ENCODE peak calls at places on chromosomes 1 and 21, in seven cellular contexts. One of them, this sample, is unnamed.

GRCh38 chr1:116508984-116509980 is 61.5 kb downstream of the CD58 start:
- DNase-seq in heart left ventricle: no peak
- DNase-seq in prostate gland: no peak
- DNase-seq in K562: peak; percentile 45
- DNase-seq in HCT116: peak; percentile 88
- DNase-seq in H1: no peak
- DNase-seq in breast epithelium: no peak
- DNase-seq in this sample: no peak

GRCh38 chr1:36352141-36352909 is 28.9 kb upstream of the EVA1B start:
- DNase-seq in heart left ventricle: peak; percentile 12
- DNase-seq in prostate gland: no peak
- DNase-seq in K562: no peak
- DNase-seq in HCT116: no peak
- DNase-seq in H1: no peak
- DNase-seq in breast epithelium: no peak
- DNase-seq in this sample: no peak

GRCh38 chr1:237851209-237851845 is 39.4 kb downstream of the ZP4 start:
- DNase-seq in heart left ventricle: no peak
- DNase-seq in prostate gland: no peak
- DNase-seq in K562: peak; percentile 40
- DNase-seq in HCT116: no peak
- DNase-seq in H1: peak; percentile 82
- DNase-seq in breast epithelium: no peak
- DNase-seq in this sample: no peak

GRCh38 chr21:41957991-41958766 is 4.4 kb upstream of the C2CD2 start:
- DNase-seq in heart left ventricle: peak; percentile 84
- DNase-seq in prostate gland: no peak
- DNase-seq in K562: peak; percentile 66
- DNase-seq in HCT116: peak; percentile 61
- DNase-seq in H1: no peak
- DNase-seq in breast epithelium: peak; percentile 58
- DNase-seq in this sample: no peak

GRCh38 chr1:8077120-8077573 is 51.0 kb upstream of the ERRFI1 start:
- DNase-seq in heart left ventricle: peak; percentile 66
- DNase-seq in prostate gland: peak; percentile 48
- DNase-seq in K562: peak; percentile 57
- DNase-seq in HCT116: peak; percentile 88
- DNase-seq in H1: no peak
- DNase-seq in breast epithelium: peak; percentile 67
- DNase-seq in this sample: no peak

GRCh38 chr1:92210701-92211100 is 7.0 kb upstream of the C1orf146 start:
- DNase-seq in heart left ventricle: no peak
- DNase-seq in prostate gland: no peak
- DNase-seq in K562: no peak
- DNase-seq in HCT116: no peak
- DNase-seq in H1: no peak
- DNase-seq in breast epithelium: no peak
- DNase-seq in this sample: no peak

GRCh38 chr1:11882814-11883538 is 24.2 kb upstream of the NPPB start:
- DNase-seq in heart left ventricle: peak; percentile 89
- DNase-seq in prostate gland: no peak
- DNase-seq in K562: peak; percentile 98
- DNase-seq in HCT116: no peak
- DNase-seq in H1: no peak
- DNase-seq in breast epithelium: no peak
- DNase-seq in this sample: no peak

GRCh38 chr1:29249170-29249691 is 12.9 kb downstream of the PTPRU start:
- DNase-seq in heart left ventricle: no peak
- DNase-seq in prostate gland: no peak
- DNase-seq in K562: peak; percentile 33
- DNase-seq in HCT116: no peak
- DNase-seq in H1: peak; percentile 84
- DNase-seq in breast epithelium: no peak
- DNase-seq in this sample: no peak

GRCh38 chr1:54016343-54017282 is 1.4 kb downstream of the LDLRAD1 start:
- DNase-seq in heart left ventricle: no peak
- DNase-seq in prostate gland: peak; percentile 88
- DNase-seq in K562: no peak
- DNase-seq in HCT116: peak; percentile 82
- DNase-seq in H1: peak; percentile 41
- DNase-seq in breast epithelium: peak; percentile 85
- DNase-seq in this sample: no peak

GRCh38 chr1:234726359-234726836 is 116.4 kb upstream of the IRF2BP2 start:
- DNase-seq in heart left ventricle: no peak
- DNase-seq in prostate gland: peak; percentile 68
- DNase-seq in K562: no peak
- DNase-seq in HCT116: no peak
- DNase-seq in H1: no peak
- DNase-seq in breast epithelium: no peak
- DNase-seq in this sample: no peak

GRCh38 chr1:107687846-107688753 is 276.9 kb downstream of the VAV3 start:
- DNase-seq in heart left ventricle: no peak
- DNase-seq in prostate gland: peak; percentile 51
- DNase-seq in K562: no peak
- DNase-seq in HCT116: no peak
- DNase-seq in H1: no peak
- DNase-seq in breast epithelium: no peak
- DNase-seq in this sample: no peak

GRCh38 chr1:200708769-200709168 is 29.9 kb upstream of the CAMSAP2 start:
- DNase-seq in heart left ventricle: no peak
- DNase-seq in prostate gland: no peak
- DNase-seq in K562: peak; percentile 46
- DNase-seq in HCT116: no peak
- DNase-seq in H1: no peak
- DNase-seq in breast epithelium: no peak
- DNase-seq in this sample: no peak

GRCh38 chr21:35039595-35040291 is 9.4 kb downstream of the RUNX1 start:
- DNase-seq in heart left ventricle: no peak
- DNase-seq in prostate gland: no peak
- DNase-seq in K562: no peak
- DNase-seq in HCT116: no peak
- DNase-seq in H1: no peak
- DNase-seq in breast epithelium: no peak
- DNase-seq in this sample: no peak

GRCh38 chr1:215650446-215651149 is 83.5 kb downstream of the KCTD3 start:
- DNase-seq in heart left ventricle: no peak
- DNase-seq in prostate gland: no peak
- DNase-seq in K562: no peak
- DNase-seq in HCT116: no peak
- DNase-seq in H1: no peak
- DNase-seq in breast epithelium: no peak
- DNase-seq in this sample: no peak

GRCh38 chr21:46093668-46094400 is 4.1 kb upstream of the COL6A2 start:
- DNase-seq in heart left ventricle: no peak
- DNase-seq in prostate gland: peak; percentile 2
- DNase-seq in K562: no peak
- DNase-seq in HCT116: no peak
- DNase-seq in H1: peak; percentile 44
- DNase-seq in breast epithelium: no peak
- DNase-seq in this sample: no peak

GRCh38 chr1:226616636-226617035 is 68.1 kb downstream of the STUM start:
- DNase-seq in heart left ventricle: no peak
- DNase-seq in prostate gland: no peak
- DNase-seq in K562: no peak
- DNase-seq in HCT116: no peak
- DNase-seq in H1: no peak
- DNase-seq in breast epithelium: no peak
- DNase-seq in this sample: no peak

GRCh38 chr1:214259353-214259982 is 21.5 kb upstream of the SMYD2 start:
- DNase-seq in heart left ventricle: no peak
- DNase-seq in prostate gland: no peak
- DNase-seq in K562: no peak
- DNase-seq in HCT116: no peak
- DNase-seq in H1: no peak
- DNase-seq in breast epithelium: no peak
- DNase-seq in this sample: no peak

GRCh38 chr1:5466487-5466886 is 525.7 kb downstream of the NPHP4 start:
- DNase-seq in heart left ventricle: no peak
- DNase-seq in prostate gland: no peak
- DNase-seq in K562: no peak
- DNase-seq in HCT116: no peak
- DNase-seq in H1: no peak
- DNase-seq in breast epithelium: no peak
- DNase-seq in this sample: no peak

GRCh38 chr1:201468844-201469644 is at the start of gene PHLDA3:
- DNase-seq in heart left ventricle: peak; percentile 92
- DNase-seq in prostate gland: peak; percentile 88
- DNase-seq in K562: peak; percentile 77
- DNase-seq in HCT116: no peak
- DNase-seq in H1: peak; percentile 82
- DNase-seq in breast epithelium: peak; percentile 90
- DNase-seq in this sample: no peak

GRCh38 chr21:36437745-36438128 is 42.2 kb downstream of the CLDN14 start:
- DNase-seq in heart left ventricle: no peak
- DNase-seq in prostate gland: no peak
- DNase-seq in K562: no peak
- DNase-seq in HCT116: no peak
- DNase-seq in H1: no peak
- DNase-seq in breast epithelium: no peak
- DNase-seq in this sample: no peak

DNA sequence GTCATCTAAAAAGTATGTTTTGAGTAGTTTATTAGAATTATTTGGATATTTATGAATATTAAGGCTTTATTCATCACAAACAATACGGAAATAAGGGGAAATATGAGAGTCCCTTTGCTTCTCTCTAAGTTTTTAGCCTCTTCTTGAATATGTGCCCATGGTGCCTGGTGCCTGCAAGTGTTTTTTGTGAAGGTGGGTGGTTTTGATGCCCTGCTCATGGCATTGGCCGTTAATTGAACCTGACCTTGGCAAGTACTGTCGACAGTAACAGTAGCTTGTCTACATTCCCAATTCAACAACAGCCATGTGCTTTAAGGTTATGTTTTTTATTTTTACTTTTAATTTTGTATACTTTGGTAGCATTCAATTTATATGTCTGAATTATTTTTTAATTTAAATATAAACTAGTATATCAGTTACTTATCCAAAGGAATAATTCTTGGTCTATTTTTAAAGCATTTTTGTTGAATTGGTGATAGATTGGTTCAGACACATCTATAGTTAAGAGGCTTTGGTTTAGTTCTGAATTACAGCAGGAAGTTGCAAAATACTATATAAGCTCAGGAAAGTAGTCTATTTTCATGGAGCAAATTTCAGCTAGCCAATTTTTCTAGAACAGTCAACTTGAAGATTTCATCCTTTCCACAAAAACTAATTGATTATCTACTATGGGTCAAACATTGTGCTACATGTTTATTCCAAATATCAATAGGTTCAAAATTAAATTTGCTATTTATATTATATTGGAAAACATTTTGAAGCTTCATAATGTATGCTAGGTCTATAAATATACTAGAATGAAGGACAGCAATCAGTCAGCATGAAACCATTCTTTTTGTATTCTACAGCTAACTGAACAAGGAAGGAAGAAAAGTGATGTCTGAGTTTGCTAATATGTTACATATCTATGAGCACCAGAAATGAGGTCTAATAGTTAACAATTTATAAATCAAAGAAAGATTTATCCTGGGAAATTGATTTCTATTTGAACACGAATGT is 184.4 kb downstream of the MRPL39 start:
- DNase-seq in heart left ventricle: no peak
- DNase-seq in prostate gland: no peak
- DNase-seq in K562: no peak
- DNase-seq in HCT116: no peak
- DNase-seq in H1: no peak
- DNase-seq in breast epithelium: no peak
- DNase-seq in this sample: no peak
- TF ChIP-seq POLR2A in heart left ventricle: no peak
- TF ChIP-seq POLR2A in prostate gland: no peak
- TF ChIP-seq POLR2A in K562: no peak
- TF ChIP-seq POLR2A in HCT116: no peak
- TF ChIP-seq POLR2A in H1: no peak
- TF ChIP-seq POLR2A in breast epithelium: no peak
- TF ChIP-seq POLR2A in this sample: no peak

DNA sequence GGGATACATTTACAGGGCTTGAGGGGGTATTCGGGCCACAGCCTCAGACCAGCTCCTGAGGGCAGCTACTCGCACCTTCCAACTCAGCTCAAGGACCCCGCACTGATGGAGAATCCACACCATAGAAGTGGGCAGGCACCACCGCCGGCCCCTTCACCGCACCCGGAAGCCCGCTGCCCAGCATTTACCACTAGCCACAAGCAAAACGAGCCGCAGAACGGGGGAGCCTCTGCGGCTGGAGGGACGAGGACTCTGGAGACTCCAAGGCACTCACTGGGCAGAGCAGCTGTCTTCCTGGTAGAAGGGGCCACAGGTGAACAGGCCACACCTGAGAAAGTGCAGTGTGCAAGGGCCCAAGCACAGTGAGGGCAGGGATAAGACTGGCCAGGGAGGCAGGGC is 5.4 kb downstream of the UBE2J2 start:
- DNase-seq in heart left ventricle: no peak
- DNase-seq in prostate gland: no peak
- DNase-seq in K562: no peak
- DNase-seq in HCT116: no peak
- DNase-seq in H1: no peak
- DNase-seq in breast epithelium: no peak
- DNase-seq in this sample: no peak
- H3K36me3 ChIP-seq in heart left ventricle: peaks cover 55% of the 10 kb centered on the region
- H3K36me3 ChIP-seq in prostate gland: no peaks in the 10 kb centered on the region
- H3K36me3 ChIP-seq in K562: peaks cover 80% of the 10 kb centered on the region
- H3K36me3 ChIP-seq in HCT116: peaks cover 18% of the 10 kb centered on the region
- H3K36me3 ChIP-seq in H1: peaks cover 9% of the 10 kb centered on the region
- H3K36me3 ChIP-seq in breast epithelium: no peaks in the 10 kb centered on the region
- H3K36me3 ChIP-seq in this sample: no peaks in the 10 kb centered on the region

DNA sequence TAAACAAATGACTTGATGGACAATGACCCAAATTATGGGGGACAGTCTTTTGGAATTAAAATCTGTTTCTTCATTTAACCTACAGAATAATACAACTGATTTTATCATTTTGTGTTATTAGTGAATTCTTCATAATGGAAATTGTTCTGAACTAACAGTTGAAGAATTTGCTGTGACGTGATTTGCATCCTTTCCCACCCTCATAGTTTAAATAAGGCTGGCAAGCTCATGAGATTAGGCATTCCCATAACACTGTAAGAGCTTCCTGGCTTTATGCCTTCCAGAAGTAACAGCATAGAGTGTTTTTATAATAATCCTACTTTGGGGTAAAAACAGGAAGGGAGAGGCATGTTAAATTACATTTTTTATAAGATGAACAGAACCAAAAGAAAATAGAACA is 95.7 kb downstream of the ATP6V1G3 start:
- DNase-seq in heart left ventricle: no peak
- DNase-seq in prostate gland: no peak
- DNase-seq in K562: no peak
- DNase-seq in HCT116: no peak
- DNase-seq in H1: no peak
- DNase-seq in breast epithelium: no peak
- DNase-seq in this sample: no peak
- TF ChIP-seq POLR2A in heart left ventricle: no peak
- TF ChIP-seq POLR2A in prostate gland: no peak
- TF ChIP-seq POLR2A in K562: no peak
- TF ChIP-seq POLR2A in HCT116: no peak
- TF ChIP-seq POLR2A in H1: no peak
- TF ChIP-seq POLR2A in breast epithelium: no peak
- TF ChIP-seq POLR2A in this sample: no peak

DNA sequence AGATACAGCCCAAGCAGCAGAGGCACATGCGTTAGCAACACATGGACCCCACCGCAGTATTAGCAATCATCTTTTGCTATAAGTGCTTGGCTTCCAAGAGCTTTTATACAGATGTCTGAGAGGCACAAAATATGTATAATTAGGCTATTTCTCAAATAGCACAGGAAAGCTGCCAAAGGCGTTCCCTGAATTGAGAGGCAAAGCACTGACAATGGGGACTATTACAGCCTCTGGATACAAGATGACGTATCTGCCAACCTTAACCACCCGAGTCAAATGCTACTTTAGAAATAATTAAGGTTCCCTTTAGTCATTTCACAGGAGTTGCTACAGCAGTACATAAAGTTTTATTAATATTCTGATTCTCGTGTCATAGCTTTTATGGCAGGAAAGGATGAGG is 6.4 kb downstream of the STMN1 start:
- DNase-seq in heart left ventricle: no peak
- DNase-seq in prostate gland: no peak
- DNase-seq in K562: no peak
- DNase-seq in HCT116: no peak
- DNase-seq in H1: no peak
- DNase-seq in breast epithelium: no peak
- DNase-seq in this sample: no peak
- H3K36me3 ChIP-seq in heart left ventricle: peaks cover 44% of the 10 kb centered on the region
- H3K36me3 ChIP-seq in prostate gland: no peaks in the 10 kb centered on the region
- H3K36me3 ChIP-seq in K562: peaks cover 93% of the 10 kb centered on the region
- H3K36me3 ChIP-seq in HCT116: peaks cover 60% of the 10 kb centered on the region
- H3K36me3 ChIP-seq in H1: peaks cover 25% of the 10 kb centered on the region
- H3K36me3 ChIP-seq in breast epithelium: no peaks in the 10 kb centered on the region
- H3K36me3 ChIP-seq in this sample: peaks cover 25% of the 10 kb centered on the region

This sample was measured in esophagus squamous epithelium.